ENCODE peak calls at places on chromosomes 3 and 15, in five cellular contexts. V, E, N, R and Y are unnamed samples.

GRCh38 chr3:38519651-38520050 is 23.5 kb downstream of the EXOG start:
- DNase-seq in V (no peak), E (no peak), N (no peak), R (no peak), Y (no peak)

GRCh38 chr3:39752019-39752637 is 57.3 kb upstream of the MYRIP start:
- DNase-seq in V (no peak), E (no peak), N (no peak), R (peak), Y (no peak)

GRCh38 chr3:36743821-36744220 is 20.5 kb downstream of the DCLK3 start:
- DNase-seq in V (no peak), E (no peak), N (no peak), R (no peak), Y (no peak)

GRCh38 chr3:115388166-115388565 is 235.1 kb upstream of the GAP43 start:
- DNase-seq in V (no peak), E (peak), N (no peak), R (no peak), Y (no peak)

GRCh38 chr3:12886736-12887135 is 45.4 kb upstream of the RPL32 start:
- DNase-seq in V (no peak), E (no peak), N (no peak), R (no peak), Y (no peak)

GRCh38 chr3:120908030-120908802 is at the start of gene STXBP5L:
- DNase-seq in V (peak), E (peak), N (peak), R (peak), Y (peak)

GRCh38 chr3:24495334-24495994 is 814 bp upstream of the THRB start:
- DNase-seq in V (no peak), E (peak), N (no peak), R (peak), Y (peak)

GRCh38 chr3:155495387-155495786 is 201.9 kb upstream of the STRIT1 start:
- DNase-seq in V (no peak), E (no peak), N (no peak), R (no peak), Y (no peak)

GRCh38 chr3:2823016-2823415 is 287.2 kb downstream of the IL5RA start:
- DNase-seq in V (no peak), E (no peak), N (peak), R (no peak), Y (no peak)

GRCh38 chr3:146326875-146327543 is 76.1 kb upstream of the PLSCR4 start:
- DNase-seq in V (no peak), E (peak), N (peak), R (peak), Y (peak)

GRCh38 chr15:78979456-78980320 is 34.8 kb upstream of the CTSH start:
- DNase-seq in V (no peak), E (peak), N (peak), R (peak), Y (peak)

GRCh38 chr3:35438101-35438500 is 201.2 kb upstream of the ARPP21 start:
- DNase-seq in V (no peak), E (no peak), N (no peak), R (no peak), Y (no peak)

GRCh38 chr15:69145694-69146492 is 14.5 kb upstream of the GLCE start:
- DNase-seq in V (no peak), E (no peak), N (peak), R (no peak), Y (no peak)

GRCh38 chr15:88035381-88035780 is 221.2 kb downstream of the NTRK3 start:
- DNase-seq in V (no peak), E (no peak), N (no peak), R (no peak), Y (no peak)

GRCh38 chr3:13951184-13951583 is 71.3 kb upstream of the WNT7A start:
- DNase-seq in V (no peak), E (no peak), N (no peak), R (no peak), Y (no peak)

GRCh38 chr3:104297617-104298016 is 1069.1 kb upstream of the ALCAM start:
- DNase-seq in V (no peak), E (no peak), N (no peak), R (no peak), Y (no peak)

GRCh38 chr3:156606729-156607128 is 51.8 kb upstream of the SSR3 start:
- DNase-seq in V (no peak), E (no peak), N (peak), R (no peak), Y (no peak)

GRCh38 chr3:138944842-138945645 is 1.9 kb downstream of the FOXL2 start:
- DNase-seq in V (no peak), E (no peak), N (peak), R (peak), Y (peak)

GRCh38 chr3:172029425-172030128 is 9.8 kb upstream of the FNDC3B start:
- DNase-seq in V (no peak), E (no peak), N (peak), R (no peak), Y (no peak)

GRCh38 chr15:99437315-99438221 is 128.2 kb upstream of the MEF2A start:
- DNase-seq in V (no peak), E (no peak), N (no peak), R (no peak), Y (no peak)

GRCh38 chr3:106943071-106943470 is 434.2 kb upstream of the CCDC54 start:
- DNase-seq in V (no peak), E (no peak), N (no peak), R (no peak), Y (no peak)

GRCh38 chr15:27815035-27815434 is 284.1 kb downstream of the OCA2 start:
- DNase-seq in V (no peak), E (no peak), N (no peak), R (no peak), Y (no peak)

GRCh38 chr15:85685366-85685765 is 109.4 kb downstream of the KLHL25 start:
- DNase-seq in V (no peak), E (no peak), N (no peak), R (no peak), Y (no peak)

GRCh38 chr15:21260966-21261395 is 179.3 kb downstream of the POTEB3 start:
- DNase-seq in V (no peak), E (no peak), N (no peak), R (peak), Y (no peak)

GRCh38 chr3:15646924-15647511 is 45.5 kb downstream of the BTD start:
- DNase-seq in V (no peak), E (peak), N (peak), R (peak), Y (no peak)

GRCh38 chr3:163056874-163057497 is 1560.4 kb downstream of the OTOL1 start:
- DNase-seq in V (peak), E (peak), N (peak), R (peak), Y (peak)

GRCh38 chr3:104102386-104102785 is 1264.3 kb upstream of the ALCAM start:
- DNase-seq in V (peak), E (no peak), N (peak), R (peak), Y (peak)

GRCh38 chr3:195438371-195438770 is 4.4 kb downstream of the ACAP2 start:
- DNase-seq in V (no peak), E (no peak), N (no peak), R (no peak), Y (no peak)

GRCh38 chr3:43870110-43870509 is 179.4 kb downstream of the ABHD5 start:
- DNase-seq in V (no peak), E (no peak), N (no peak), R (peak), Y (no peak)

GRCh38 chr15:33242165-33242564 is 47.7 kb upstream of the FMN1 start:
- DNase-seq in V (no peak), E (no peak), N (no peak), R (no peak), Y (no peak)

GRCh38 chr3:4850211-4850927 is 128.9 kb upstream of the BHLHE40 start:
- DNase-seq in V (no peak), E (no peak), N (no peak), R (no peak), Y (no peak)

GRCh38 chr3:126985143-126985985 is 2.4 kb downstream of the PLXNA1 start:
- DNase-seq in V (no peak), E (no peak), N (no peak), R (no peak), Y (peak)

GRCh38 chr15:93029613-93030429 is 59.2 kb downstream of the RGMA start:
- DNase-seq in V (no peak), E (peak), N (no peak), R (no peak), Y (no peak)

GRCh38 chr15:93027413-93027812 is 61.6 kb downstream of the RGMA start:
- DNase-seq in V (no peak), E (no peak), N (no peak), R (no peak), Y (peak)

GRCh38 chr15:93026359-93026758 is 62.7 kb downstream of the RGMA start:
- DNase-seq in V (no peak), E (no peak), N (no peak), R (no peak), Y (no peak)

GRCh38 chr15:93028632-93029612 is 60.1 kb downstream of the RGMA start:
- DNase-seq in V (no peak), E (peak), N (peak), R (peak), Y (no peak)

DNA sequence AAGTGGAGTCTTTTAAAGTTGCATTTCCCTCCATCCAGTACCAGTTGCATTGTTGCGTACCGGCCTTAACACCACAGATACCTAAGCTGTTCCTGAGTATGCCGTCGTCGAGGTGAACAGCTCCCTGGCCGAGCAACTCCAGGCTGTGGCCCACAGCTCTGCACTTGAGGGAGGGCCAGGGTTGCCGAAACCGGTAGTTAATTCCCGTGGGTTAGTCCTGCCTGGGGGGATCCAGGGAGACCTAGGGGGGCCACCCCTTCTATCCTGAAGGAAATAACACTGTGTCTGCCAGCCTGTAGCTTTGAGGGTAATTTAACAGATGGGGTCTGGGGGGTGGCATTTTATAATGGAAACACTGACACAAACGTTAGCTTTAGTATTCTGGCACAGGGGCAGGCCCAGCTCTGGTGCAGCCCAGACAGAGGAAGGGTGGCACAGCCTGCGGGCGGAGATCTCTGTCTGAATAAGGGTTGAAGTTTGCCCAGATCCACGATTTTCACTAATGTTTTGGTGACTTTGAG is 60.8 kb downstream of the RGMA start:
- DNase-seq in V (no peak), E (no peak), N (no peak), R (no peak), Y (no peak)
- TF ChIP-seq POLR2A in V (no peak), E (no peak), N (no peak), R (no peak), Y (no peak)

GRCh38 chr3:11640009-11640673 is 3.6 kb downstream of the VGLL4 start:
- DNase-seq in V (no peak), E (no peak), N (no peak), R (no peak), Y (no peak)

GRCh38 chr3:11641683-11642407 is 1.9 kb downstream of the VGLL4 start:
- DNase-seq in V (no peak), E (no peak), N (peak), R (peak), Y (peak)

GRCh38 chr3:11643212-11644087 is at the start of gene VGLL4:
- DNase-seq in V (peak), E (peak), N (peak), R (peak), Y (peak)

GRCh38 chr3:11641316-11641682 is 2.4 kb downstream of the VGLL4 start:
- DNase-seq in V (no peak), E (no peak), N (no peak), R (no peak), Y (no peak)

GRCh38 chr3:11642455-11643162 is 1.1 kb downstream of the VGLL4 start:
- DNase-seq in V (no peak), E (peak), N (peak), R (peak), Y (peak)
- TF ChIP-seq POLR2A in V (peak), E (no peak), N (peak), R (peak), Y (peak)

GRCh38 chr15:70761931-70762468 is 1.4 kb downstream of the UACA start:
- DNase-seq in V (no peak), E (no peak), N (no peak), R (no peak), Y (no peak)

GRCh38 chr15:70761046-70761445 is 2.3 kb downstream of the UACA start:
- DNase-seq in V (no peak), E (no peak), N (no peak), R (no peak), Y (no peak)

GRCh38 chr15:70762469-70763119 is 764 bp downstream of the UACA start:
- DNase-seq in V (no peak), E (peak), N (peak), R (peak), Y (no peak)

GRCh38 chr15:70763950-70764730 is 782 bp upstream of the UACA start:
- DNase-seq in V (no peak), E (no peak), N (no peak), R (peak), Y (no peak)

GRCh38 chr15:70763120-70763949 is at the start of gene UACA:
- DNase-seq in V (peak), E (peak), N (peak), R (peak), Y (peak)
- TF ChIP-seq POLR2A in V (no peak), E (peak), N (no peak), R (peak), Y (peak)

DNA sequence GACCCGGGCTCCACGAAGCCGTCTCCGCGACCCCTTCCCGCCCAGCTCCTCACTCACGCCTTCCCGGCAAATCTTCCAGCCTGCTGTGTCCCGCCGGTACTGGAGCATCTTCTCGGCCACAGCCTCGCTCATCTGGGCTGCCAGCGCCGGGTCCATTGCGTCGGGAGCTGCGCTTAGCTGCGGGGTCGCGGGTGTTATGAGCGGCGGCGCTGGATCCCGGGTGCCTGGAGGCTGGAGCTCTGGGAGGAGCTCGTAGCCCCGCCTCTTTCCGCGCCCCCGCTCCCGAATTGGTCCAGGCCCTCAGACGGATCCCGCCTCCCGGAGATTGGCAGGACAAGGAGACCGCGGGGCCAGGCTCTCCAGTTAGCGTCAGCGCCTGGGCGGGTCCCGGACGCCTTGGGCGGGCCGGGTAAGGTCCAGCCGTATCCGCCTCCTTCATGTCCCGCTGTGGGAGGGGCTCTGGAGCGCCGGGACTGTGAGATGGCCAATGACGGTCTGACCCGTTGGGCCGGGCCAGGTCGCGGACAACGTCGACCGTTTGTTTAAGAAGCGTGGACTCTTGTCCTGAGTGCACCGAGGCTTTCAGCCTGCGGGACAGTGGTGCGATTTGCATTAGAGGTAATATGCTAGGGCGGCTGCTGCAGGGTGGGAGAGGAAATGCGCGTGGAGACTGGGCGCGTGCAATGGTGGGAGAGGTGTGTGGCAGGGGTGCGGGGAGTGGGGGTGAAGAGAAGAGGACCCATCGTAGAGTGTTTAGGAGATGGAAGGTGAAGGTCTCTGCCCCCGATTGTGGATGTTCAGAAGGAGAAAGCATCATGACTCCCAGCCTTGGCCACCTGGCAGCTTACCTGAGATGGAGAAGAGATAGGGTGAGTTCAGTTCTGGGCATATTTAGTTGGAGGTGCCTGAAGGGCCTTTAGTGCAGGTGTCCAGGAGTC is at the start of gene STARD5:
- DNase-seq in V (peak), E (peak), N (peak), R (peak), Y (peak)
- TF ChIP-seq POLR2A in V (peak), E (peak), N (peak), R (peak), Y (peak)

GRCh38 chr15:35888815-35889214 is 342.9 kb upstream of the DPH6 start:
- DNase-seq in V (no peak), E (no peak), N (no peak), R (no peak), Y (peak)

GRCh38 chr15:35880896-35881295 is 334.9 kb upstream of the DPH6 start:
- DNase-seq in V (no peak), E (no peak), N (no peak), R (no peak), Y (no peak)

GRCh38 chr15:35885870-35886269 is 339.9 kb upstream of the DPH6 start:
- DNase-seq in V (no peak), E (no peak), N (no peak), R (no peak), Y (no peak)

GRCh38 chr15:35886765-35887164 is 340.8 kb upstream of the DPH6 start:
- DNase-seq in V (no peak), E (no peak), N (no peak), R (no peak), Y (no peak)
- TF ChIP-seq POLR2A in V (no peak), E (no peak), N (no peak), R (no peak), Y (no peak)

GRCh38 chr15:63072809-63073277 is 30.3 kb downstream of the TPM1 start:
- DNase-seq in V (no peak), E (no peak), N (no peak), R (no peak), Y (no peak)

GRCh38 chr15:63072023-63072650 is 29.6 kb downstream of the TPM1 start:
- DNase-seq in V (no peak), E (no peak), N (no peak), R (no peak), Y (no peak)

GRCh38 chr15:63069616-63069952 is 27.0 kb downstream of the TPM1 start:
- DNase-seq in V (no peak), E (no peak), N (no peak), R (no peak), Y (no peak)

GRCh38 chr15:63070681-63071129 is 28.2 kb downstream of the TPM1 start:
- DNase-seq in V (no peak), E (no peak), N (no peak), R (no peak), Y (no peak)

DNA sequence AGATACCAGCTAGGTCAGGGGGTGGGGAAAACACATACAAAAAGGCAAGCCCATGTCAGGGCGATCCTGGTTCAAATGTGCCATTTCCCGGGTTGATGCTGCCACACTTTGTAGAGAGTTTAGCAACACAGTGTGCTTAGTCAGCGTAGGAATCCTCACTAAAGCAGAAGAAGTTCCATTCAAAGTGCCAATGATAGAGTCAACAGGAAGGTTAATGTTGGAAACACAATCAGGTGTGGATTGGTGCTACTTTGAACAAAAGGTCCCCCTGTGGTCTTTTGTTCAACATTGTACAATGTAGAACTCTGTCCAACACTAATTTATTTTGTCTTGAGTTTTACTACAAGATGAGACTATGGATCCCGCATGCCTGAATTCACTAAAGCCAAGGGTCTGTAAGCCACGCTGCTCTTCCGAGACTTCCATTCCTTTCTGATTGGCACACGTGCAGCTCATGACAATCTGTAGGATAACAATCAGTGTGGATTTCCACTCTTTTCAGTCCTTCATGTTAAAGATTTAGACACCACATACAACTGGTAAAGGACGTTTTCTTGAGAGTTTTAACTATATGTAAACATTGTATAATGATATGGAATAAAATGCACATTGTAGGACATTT is 28.9 kb downstream of the TPM1 start:
- DNase-seq in V (no peak), E (no peak), N (no peak), R (no peak), Y (no peak)
- TF ChIP-seq POLR2A in V (no peak), E (no peak), N (no peak), R (no peak), Y (no peak)

DNA sequence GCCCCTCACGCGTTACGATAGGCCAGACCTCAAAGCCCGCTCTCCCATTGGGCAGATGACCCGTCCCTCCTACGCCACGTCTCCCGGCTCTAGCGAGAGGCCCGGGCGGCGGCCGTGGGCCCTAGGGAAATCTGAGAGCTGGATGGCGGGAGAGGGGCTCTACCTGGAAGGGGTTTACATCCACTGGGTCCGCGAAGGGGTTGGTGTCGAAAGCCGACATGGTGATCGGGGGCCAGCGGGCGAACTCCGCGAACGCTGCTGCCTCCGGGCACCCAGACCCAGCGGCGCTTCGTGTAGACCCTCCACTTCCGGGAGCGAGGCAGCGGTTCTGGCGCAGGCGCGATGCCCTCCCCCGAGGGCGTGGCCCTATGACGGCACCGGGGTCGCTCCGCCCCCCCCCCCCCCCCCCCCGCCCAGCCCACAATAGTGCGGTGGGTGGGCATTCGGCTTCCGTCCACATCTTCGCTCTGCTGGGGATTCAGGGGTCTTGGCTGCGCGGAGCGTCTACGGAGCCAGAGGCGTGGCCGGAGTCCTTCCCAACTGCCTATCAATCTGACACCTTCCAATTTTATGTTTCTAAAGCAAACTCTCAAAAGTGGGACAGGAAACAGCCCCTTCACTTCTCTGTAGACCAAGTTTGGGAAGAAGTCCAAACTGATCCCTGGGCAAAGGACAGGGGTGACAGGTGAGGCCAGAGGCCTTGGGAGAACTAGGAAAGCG is at the start of gene SCAMP2:
- DNase-seq in V (peak), E (peak), N (peak), R (peak), Y (peak)
- TF ChIP-seq POLR2A in V (peak), E (no peak), N (peak), R (peak), Y (peak)